ENCODE peak calls at places on chromosomes 7 and 10, in four cellular contexts. E is GM12878, J is K562, X is HepG2. Y is an unnamed sample.

GRCh38 chr7:135486258-135486657 is 23.6 kb downstream of the CNOT4 start:
- DNase-seq in E (no peak), J (no peak), X (no peak), Y (no peak)

GRCh38 chr7:101662447-101662998 is 33.4 kb upstream of the MYL10 start:
- DNase-seq in E (no peak), J (no peak), X (no peak), Y (no peak)

GRCh38 chr10:43402176-43402575 is 6.8 kb downstream of the HNRNPF start:
- DNase-seq in E (no peak), J (no peak), X (no peak), Y (no peak)

GRCh38 chr7:51135576-51135975 is 181.0 kb downstream of the COBL start:
- DNase-seq in E (no peak), J (no peak), X (no peak), Y (no peak)

GRCh38 chr10:5542100-5542499 is 17.3 kb downstream of the CALML3 start:
- DNase-seq in E (no peak), J (no peak), X (no peak), Y (no peak)

GRCh38 chr7:100577103-100577502 is 3.4 kb upstream of the SAP25 start:
- DNase-seq in E (no peak), J (no peak), X (no peak), Y (no peak)

GRCh38 chr7:28354601-28355062 is 57.7 kb upstream of the CREB5 start:
- DNase-seq in E (no peak), J (no peak), X (no peak), Y (no peak)

GRCh38 chr7:76358053-76358477 is 726 bp downstream of the YWHAG start:
- DNase-seq in E (no peak), J (peak), X (no peak), Y (peak)

GRCh38 chr10:118732253-118733194 is 22.2 kb downstream of the CACUL1 start:
- DNase-seq in E (no peak), J (no peak), X (no peak), Y (no peak)

GRCh38 chr7:66869660-66870450 is 51.2 kb upstream of the TMEM248 start:
- DNase-seq in E (no peak), J (peak), X (no peak), Y (no peak)

GRCh38 chr7:20280475-20281351 is 50.0 kb upstream of the ITGB8 start:
- DNase-seq in E (no peak), J (no peak), X (no peak), Y (no peak)

GRCh38 chr10:46220187-46220586 is 66.6 kb upstream of the ANTXRL start:
- DNase-seq in E (no peak), J (no peak), X (no peak), Y (no peak)

GRCh38 chr7:158017226-158018060 is 570.2 kb downstream of the PTPRN2 start:
- DNase-seq in E (no peak), J (no peak), X (no peak), Y (no peak)

GRCh38 chr10:48231699-48232315 is 42.7 kb downstream of the FRMPD2 start:
- DNase-seq in E (peak), J (no peak), X (no peak), Y (no peak)

GRCh38 chr7:39240864-39241263 is 263.2 kb downstream of the POU6F2 start:
- DNase-seq in E (no peak), J (no peak), X (no peak), Y (no peak)

GRCh38 chr7:27753863-27754262 is 13.9 kb downstream of the TAX1BP1 start:
- DNase-seq in E (no peak), J (no peak), X (no peak), Y (no peak)

GRCh38 chr10:75956624-75957023 is 525.2 kb downstream of the LRMDA start:
- DNase-seq in E (no peak), J (no peak), X (no peak), Y (no peak)

GRCh38 chr10:6513509-6513908 is 66.6 kb downstream of the PRKCQ start:
- DNase-seq in E (no peak), J (no peak), X (no peak), Y (no peak)

GRCh38 chr10:86264481-86265231 is 101.9 kb downstream of the GRID1 start:
- DNase-seq in E (no peak), J (no peak), X (no peak), Y (no peak)

GRCh38 chr7:73919694-73920375 is 58.9 kb downstream of the TMEM270 start:
- DNase-seq in E (no peak), J (no peak), X (no peak), Y (no peak)

GRCh38 chr10:31000867-31001266 is 30.8 kb downstream of the ZNF438 start:
- DNase-seq in E (no peak), J (no peak), X (no peak), Y (no peak)

GRCh38 chr7:76260171-76260703 is 42.2 kb upstream of the HSPB1 start:
- DNase-seq in E (no peak), J (peak), X (peak), Y (peak)

GRCh38 chr7:152641384-152641783 is 34.6 kb downstream of the XRCC2 start:
- DNase-seq in E (no peak), J (no peak), X (no peak), Y (no peak)

GRCh38 chr7:14871880-14872279 is 30.7 kb downstream of the DGKB start:
- DNase-seq in E (no peak), J (no peak), X (no peak), Y (no peak)

GRCh38 chr7:152511736-152512135 is 75.9 kb upstream of the KMT2C start:
- DNase-seq in E (no peak), J (no peak), X (no peak), Y (no peak)

GRCh38 chr10:122845783-122846332 is at the start of gene CUZD1:
- DNase-seq in E (no peak), J (no peak), X (no peak), Y (peak)

GRCh38 chr7:73435471-73436009 is 2.0 kb downstream of the FZD9 start:
- DNase-seq in E (no peak), J (no peak), X (no peak), Y (no peak)

GRCh38 chr10:98308602-98309365 is 40.8 kb upstream of the LOXL4 start:
- DNase-seq in E (no peak), J (no peak), X (peak), Y (no peak)

GRCh38 chr10:17354781-17355180 is 99.6 kb downstream of the ST8SIA6 start:
- DNase-seq in E (no peak), J (no peak), X (no peak), Y (no peak)

GRCh38 chr7:149202831-149203231 is 7.5 kb downstream of the ZNF282 start:
- DNase-seq in E (no peak), J (no peak), X (no peak), Y (no peak)

DNA sequence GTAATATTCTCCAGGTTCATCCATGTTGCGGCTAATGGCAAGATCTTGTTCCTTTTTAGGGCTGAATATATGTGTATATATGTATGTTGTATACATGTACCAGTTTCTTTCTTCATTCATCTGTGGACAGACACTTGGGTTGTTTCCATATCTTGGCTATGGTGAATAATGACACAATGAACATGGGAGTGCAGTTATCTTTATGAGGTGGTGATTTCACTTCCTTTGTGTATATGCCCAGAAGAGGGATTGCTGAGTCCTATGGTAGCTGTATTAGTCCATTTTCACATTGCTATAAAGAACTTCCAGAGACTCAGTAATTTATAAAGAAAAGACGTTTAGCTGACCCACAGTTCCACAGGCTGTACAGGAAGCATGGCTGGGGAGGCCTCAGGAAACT is 17.1 kb upstream of the TSPAN15 start:
- DNase-seq in E (no peak), J (no peak), X (no peak), Y (no peak)
- TF ChIP-seq USF2 in E (no peak), J (no peak), X (no peak), Y (no peak)

DNA sequence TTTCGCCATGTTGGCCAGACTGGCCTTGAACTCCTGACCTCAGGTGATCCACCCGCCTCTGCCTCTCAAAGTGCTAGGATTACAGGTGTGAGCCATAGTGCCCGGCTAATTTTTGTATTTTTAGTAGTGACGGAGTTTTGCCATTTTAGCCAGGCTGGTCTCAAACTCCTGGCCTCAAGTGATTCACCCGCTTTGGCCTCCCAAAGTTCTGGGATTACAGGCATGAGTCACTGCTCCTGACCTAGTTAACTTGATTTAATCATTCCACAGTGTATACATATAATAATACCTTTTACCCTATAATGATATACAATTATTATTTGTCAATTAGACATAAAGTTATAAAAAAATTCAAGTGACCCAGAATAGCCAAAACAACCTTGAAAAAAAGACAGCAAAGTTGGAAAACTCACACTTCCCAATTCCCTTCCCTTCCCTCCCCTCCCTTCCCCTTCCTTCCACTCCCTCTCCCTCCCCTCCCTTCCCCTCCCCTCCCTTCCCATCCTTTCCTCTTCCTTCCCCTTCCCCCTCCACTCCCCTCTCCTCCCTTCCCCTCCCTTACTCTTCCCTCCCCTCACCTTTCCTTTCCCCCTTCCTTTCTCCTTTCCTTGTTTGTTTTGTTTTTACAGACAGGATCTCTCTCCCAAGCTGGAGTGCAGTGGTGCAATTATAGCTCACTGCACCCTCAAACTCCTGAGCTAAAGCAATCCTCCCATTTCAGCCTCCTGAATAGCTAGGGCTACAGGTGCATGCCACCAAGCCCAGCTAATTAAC is 14.8 kb upstream of the ZMIZ2 start:
- DNase-seq in E (no peak), J (no peak), X (no peak), Y (no peak)
- TF ChIP-seq CBFB in E (no peak), J (no peak), X (no peak), Y (no peak)

GRCh38 chr10:70584366-70584765 is 18.2 kb downstream of the PRF1 start:
- DNase-seq in E (no peak), J (no peak), X (no peak), Y (no peak)

GRCh38 chr10:70584941-70585544 is 17.5 kb downstream of the PRF1 start:
- DNase-seq in E (no peak), J (peak), X (peak), Y (peak)

GRCh38 chr10:70586348-70586930 is 16.1 kb downstream of the PRF1 start:
- DNase-seq in E (no peak), J (no peak), X (no peak), Y (no peak)

GRCh38 chr10:70587045-70587658 is 15.4 kb downstream of the PRF1 start:
- DNase-seq in E (peak), J (no peak), X (no peak), Y (no peak)

DNA sequence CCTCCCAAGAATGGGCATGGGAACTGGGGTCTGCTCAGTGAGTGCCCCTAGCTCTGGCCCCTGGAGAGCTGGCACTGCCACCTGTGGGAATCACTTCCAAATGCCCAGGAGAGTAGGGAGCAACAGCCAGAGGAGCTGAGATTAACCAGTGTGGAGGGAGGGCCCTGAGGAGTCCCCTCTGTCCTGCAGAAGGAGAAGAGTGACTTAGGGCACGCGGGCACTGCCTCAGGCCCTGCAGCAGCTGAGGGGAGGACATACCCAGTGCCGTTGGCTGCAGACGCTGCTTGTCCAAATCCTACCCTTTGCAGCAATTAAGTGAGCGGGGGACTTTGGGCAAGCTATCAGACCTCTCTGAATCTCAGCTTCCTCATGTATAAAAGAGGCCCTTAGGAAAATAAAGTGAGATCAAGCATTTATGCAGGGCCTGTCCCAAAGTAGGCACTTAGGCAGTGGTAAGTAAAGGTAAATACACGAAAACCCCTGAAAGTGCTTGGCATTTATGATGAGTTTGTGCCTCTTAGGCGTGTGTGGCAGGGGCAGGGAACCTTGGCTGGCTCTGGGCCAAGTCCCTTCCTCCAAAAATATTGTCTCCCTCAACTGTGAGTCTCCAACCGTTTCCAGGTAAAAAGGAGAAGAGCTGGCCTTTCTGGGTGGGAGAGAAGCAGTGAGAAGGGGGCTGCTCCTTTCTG is 16.8 kb downstream of the PRF1 start:
- DNase-seq in E (no peak), J (no peak), X (no peak), Y (no peak)
- TF ChIP-seq USF2 in E (no peak), J (no peak), X (no peak), Y (no peak)

GRCh38 chr10:116608683-116609594 is 11.8 kb upstream of the PNLIPRP2 start:
- DNase-seq in E (no peak), J (no peak), X (no peak), Y (peak)
- TF ChIP-seq CBFB in E (no peak), J (no peak), X (no peak), Y (no peak)

GRCh38 chr10:96321822-96322221 is 17.6 kb downstream of the DNTT start:
- DNase-seq in E (no peak), J (no peak), X (no peak), Y (peak)
- TF ChIP-seq USF2 in E (no peak), J (no peak), X (no peak), Y (no peak)

GRCh38 chr10:119834188-119834587 is 38.5 kb downstream of the MCMBP start:
- DNase-seq in E (no peak), J (no peak), X (no peak), Y (no peak)
- TF ChIP-seq CBFB in E (no peak), J (no peak), X (no peak), Y (no peak)

DNA sequence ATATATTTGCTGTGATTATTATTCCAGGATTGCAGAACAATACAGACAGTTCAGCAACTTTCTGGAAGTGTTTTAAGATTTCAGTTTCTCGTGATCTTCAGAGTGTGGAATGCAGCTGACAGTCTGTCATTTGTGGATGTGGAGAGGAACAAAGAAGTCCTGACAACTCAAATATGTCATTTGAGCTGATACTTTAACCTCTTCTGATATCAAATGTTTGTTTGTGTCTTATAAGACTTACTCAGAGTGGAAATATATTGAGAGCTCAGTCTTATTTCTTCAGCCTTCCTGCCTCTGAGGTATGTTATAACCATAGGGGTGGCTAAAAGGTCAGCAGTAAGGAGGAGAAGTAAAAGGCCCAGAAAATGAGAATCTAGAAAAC is 96.4 kb downstream of the OSBPL3 start:
- DNase-seq in E (no peak), J (no peak), X (no peak), Y (no peak)
- TF ChIP-seq USF2 in E (no peak), J (no peak), X (no peak), Y (no peak)

GRCh38 chr10:8221481-8221880 is 167.0 kb downstream of the GATA3 start:
- DNase-seq in E (no peak), J (no peak), X (no peak), Y (no peak)
- TF ChIP-seq CBFB in E (no peak), J (no peak), X (no peak), Y (no peak)

DNA sequence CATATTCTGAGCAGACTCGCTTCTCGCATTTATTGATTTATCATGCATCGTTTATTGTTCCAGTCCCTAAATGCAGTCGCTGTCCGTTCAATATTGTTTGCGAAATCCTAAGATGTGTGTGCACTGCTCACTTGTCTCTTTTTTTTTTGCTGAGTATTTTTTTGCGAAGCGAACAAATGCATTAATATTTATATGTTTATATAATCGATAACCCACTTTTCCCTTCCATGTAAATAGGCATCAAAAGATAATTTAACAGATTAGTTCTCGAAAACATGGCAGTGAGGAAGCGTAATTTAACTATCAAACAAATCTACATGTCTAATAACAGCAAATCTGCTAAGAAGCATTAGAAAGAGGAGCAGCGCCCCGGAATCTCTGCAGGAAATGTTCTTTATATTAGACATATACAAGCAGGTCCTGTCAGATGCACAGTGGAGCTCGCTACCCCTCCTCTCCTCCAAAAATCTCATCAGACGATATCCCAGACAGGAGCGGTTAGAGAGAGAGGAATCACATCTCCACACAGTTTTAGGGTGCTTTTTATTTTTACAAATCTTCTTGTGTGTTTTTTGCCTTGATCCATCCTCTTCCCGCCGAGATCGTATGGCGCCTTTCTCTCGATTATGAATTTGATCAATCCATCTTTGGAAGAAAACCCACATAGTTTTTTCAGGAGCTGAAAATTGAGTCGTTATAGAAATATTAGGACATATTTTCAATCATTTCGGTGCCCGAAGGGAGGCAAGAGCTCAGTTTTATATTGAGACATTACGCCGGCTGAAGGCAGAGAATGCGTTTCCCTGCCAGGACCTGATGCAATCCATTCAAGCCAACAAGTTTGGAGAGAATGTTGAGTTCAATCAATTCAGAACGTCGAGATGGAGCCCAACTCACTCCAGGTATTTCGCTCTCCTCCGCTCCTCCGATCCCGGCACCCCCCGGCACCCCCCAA is at the start of gene ARID5B:
- DNase-seq in E (no peak), J (peak), X (peak), Y (peak)
- TF ChIP-seq USF2 in E (no peak), J (no peak), X (no peak), Y (no peak)

Y was measured in WTC11.